ENCODE peak calls at places on chromosomes 3 and 15, in four cellular contexts. Y is H9, U is IMR-90, M is H1. H is an unnamed sample.

GRCh38 chr3:27907148-27907547 is 185.0 kb upstream of the EOMES start:
- DNase-seq in Y (no peak), U (no peak), M (no peak), H (no peak)

GRCh38 chr15:68389041-68389930 is 42.7 kb downstream of the ITGA11 start:
- DNase-seq in Y (peak; percentile 33), U (no peak), M (no peak), H (peak; percentile 40)

GRCh38 chr3:126527455-126528211 is 3.7 kb downstream of the CHST13 start:
- DNase-seq in Y (no peak), U (no peak), M (no peak), H (peak; percentile 37)

GRCh38 chr15:35126236-35126635 is 41.1 kb upstream of the NANOGP8 start:
- DNase-seq in Y (no peak), U (no peak), M (no peak), H (peak; percentile 39)

GRCh38 chr3:117054551-117054950 is 345.0 kb downstream of the TUSC7 start:
- DNase-seq in Y (no peak), U (no peak), M (no peak), H (no peak)

GRCh38 chr15:29045717-29046116 is 159.9 kb downstream of the APBA2 start:
- DNase-seq in Y (no peak), U (peak; percentile 73), M (no peak), H (no peak)

GRCh38 chr3:60250210-60250609 is 1001.0 kb downstream of the FHIT start:
- DNase-seq in Y (no peak), U (peak; percentile 3), M (no peak), H (no peak)

GRCh38 chr3:126852536-126852935 is 130.4 kb upstream of the PLXNA1 start:
- DNase-seq in Y (peak; percentile 60), U (no peak), M (no peak), H (peak; percentile 84)

GRCh38 chr3:183698318-183698731 is 728 bp downstream of the YEATS2 start:
- DNase-seq in Y (no peak), U (peak; percentile 35), M (no peak), H (peak; percentile 57)

GRCh38 chr15:42215854-42216829 is 8.0 kb upstream of the VPS39 start:
- DNase-seq in Y (no peak), U (no peak), M (no peak), H (peak; percentile 11)

GRCh38 chr3:151837057-151837456 is 23.1 kb downstream of the AADAC start:
- DNase-seq in Y (peak; percentile 40), U (peak; percentile 89), M (peak; percentile 34), H (peak; percentile 98)

GRCh38 chr3:182308328-182308727 is 485.0 kb upstream of the ATP11B start:
- DNase-seq in Y (no peak), U (no peak), M (no peak), H (no peak)

GRCh38 chr15:42687740-42688139 is 49.2 kb downstream of the CDAN1 start:
- DNase-seq in Y (no peak), U (no peak), M (no peak), H (no peak)

GRCh38 chr3:188059346-188059745 is 94.6 kb upstream of the LPP start:
- DNase-seq in Y (no peak), U (no peak), M (no peak), H (no peak)

GRCh38 chr3:194956697-194957396 is 271.2 kb downstream of the FAM43A start:
- DNase-seq in Y (no peak), U (no peak), M (no peak), H (no peak)

GRCh38 chr15:96270581-96271172 is 59.8 kb upstream of the NR2F2 start:
- DNase-seq in Y (no peak), U (peak; percentile 79), M (no peak), H (no peak)

DNA sequence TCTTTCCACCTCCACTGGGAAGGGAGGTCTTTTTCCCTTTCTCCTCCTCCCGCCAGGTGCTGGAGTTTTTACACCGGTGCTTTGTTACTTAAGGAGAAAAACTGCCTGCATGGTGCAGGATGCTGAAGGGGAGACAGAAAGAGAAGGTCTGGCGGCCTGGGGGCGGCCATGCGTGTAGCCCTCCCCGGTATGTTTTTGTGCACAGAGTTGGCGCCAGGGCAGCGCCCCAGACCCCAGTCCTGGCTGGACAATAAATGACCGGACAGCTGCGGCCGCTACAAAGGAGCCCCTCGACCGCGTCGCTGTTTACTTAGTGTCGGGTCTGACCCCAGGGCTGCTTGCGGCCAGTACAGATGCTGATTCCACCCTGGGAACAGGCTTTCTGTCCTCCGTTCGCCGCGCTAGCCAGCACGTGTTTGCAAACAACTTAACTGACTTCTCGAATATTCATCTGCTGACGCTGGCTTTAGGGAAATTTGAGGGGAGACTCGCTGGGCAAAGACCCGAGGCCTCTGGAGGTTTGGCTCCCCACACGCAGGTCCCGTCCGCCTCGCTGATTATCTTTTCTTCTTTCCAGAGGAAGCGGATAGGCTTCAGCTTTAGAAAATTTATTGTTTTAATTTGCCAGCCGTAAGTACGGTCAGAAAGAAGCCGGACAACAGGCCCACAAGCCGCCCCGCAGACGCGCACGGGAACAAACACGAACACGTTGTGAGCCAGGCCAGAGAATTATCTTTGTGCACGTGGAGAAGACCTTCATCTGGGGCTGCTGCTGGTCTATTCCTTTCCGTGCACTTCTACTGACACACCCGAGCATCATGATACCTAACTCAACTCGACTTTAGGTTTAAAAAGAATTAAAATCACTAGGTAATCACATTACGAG is 46.9 kb downstream of the ZIC4 start:
- DNase-seq in Y (peak; percentile 62), U (no peak), M (no peak), H (no peak)
- H4K5ac ChIP-seq in Y (no peak overlapping the region), U (no peak overlapping the region), M (no peak overlapping the region), H (no peak overlapping the region)

GRCh38 chr3:124787490-124788195 is 57.4 kb downstream of the UMPS start:
- DNase-seq in Y (no peak), U (peak; percentile 61), M (no peak), H (no peak)

GRCh38 chr3:124784686-124785382 is 54.6 kb downstream of the UMPS start:
- DNase-seq in Y (no peak), U (no peak), M (no peak), H (no peak)

GRCh38 chr3:124783696-124784095 is 53.4 kb downstream of the UMPS start:
- DNase-seq in Y (no peak), U (peak; percentile 61), M (no peak), H (no peak)

GRCh38 chr3:124786491-124787241 is 56.4 kb downstream of the UMPS start:
- DNase-seq in Y (no peak), U (peak; percentile 60), M (no peak), H (no peak)

GRCh38 chr3:124785966-124786365 is 55.7 kb downstream of the UMPS start:
- DNase-seq in Y (no peak), U (peak; percentile 28), M (no peak), H (no peak)
- H3K4me2 ChIP-seq in Y (no peak overlapping the region), U (no peak overlapping the region), M (no peak overlapping the region), H (no peak overlapping the region)

GRCh38 chr3:86991840-86992430 is 986 bp upstream of the VGLL3 start:
- DNase-seq in Y (no peak), U (peak; percentile 60), M (no peak), H (no peak)

GRCh38 chr3:86990734-86991481 is at the start of gene VGLL3:
- DNase-seq in Y (peak; percentile 92), U (peak; percentile 87), M (peak; percentile 82), H (peak; percentile 95)

GRCh38 chr3:86990171-86990733 is 697 bp downstream of the VGLL3 start:
- DNase-seq in Y (peak; percentile 73), U (peak; percentile 26), M (peak; percentile 13), H (peak; percentile 76)

GRCh38 chr3:86989611-86990010 is 1.3 kb downstream of the VGLL3 start:
- DNase-seq in Y (no peak), U (peak; percentile 38), M (no peak), H (no peak)

DNA sequence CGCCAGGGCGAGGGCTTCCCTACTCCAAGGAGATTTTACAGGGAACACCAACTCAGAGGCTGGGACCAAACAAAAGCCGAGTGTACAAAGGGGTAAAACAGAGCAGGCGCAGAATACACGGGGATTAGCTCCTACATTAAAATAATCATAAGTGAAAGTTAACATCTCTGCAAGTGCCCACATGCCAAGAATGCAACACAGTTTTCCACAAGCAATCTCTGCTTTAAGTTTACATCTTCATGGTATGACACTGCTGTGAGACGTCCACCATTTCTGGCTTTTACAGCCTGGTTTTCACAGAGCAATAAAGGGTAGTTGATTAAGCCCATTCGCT is 500 bp upstream of the VGLL3 start:
- DNase-seq in Y (no peak), U (no peak), M (no peak), H (no peak)
- H4K5ac ChIP-seq in Y (no peak overlapping the region), U (peak overlapping the region; percentile 72), M (no peak overlapping the region), H (no peak overlapping the region)

GRCh38 chr15:62465173-62465572 is 300.1 kb upstream of the C2CD4B start:
- DNase-seq in Y (no peak), U (no peak), M (no peak), H (peak; percentile 44)
- H3K4me2 ChIP-seq in Y (peak overlapping the region; percentile 38), U (peak overlapping the region; percentile 20), M (peak overlapping the region; percentile 46), H (no peak overlapping the region)

GRCh38 chr15:80152896-80153876 is at the start of gene FAH:
- DNase-seq in Y (peak; percentile 51), U (peak; percentile 53), M (no peak), H (peak; percentile 62)

GRCh38 chr15:80153900-80154299 is 1.1 kb downstream of the FAH start:
- DNase-seq in Y (no peak), U (peak; percentile 13), M (no peak), H (no peak)

GRCh38 chr15:80151148-80151547 is 1.7 kb upstream of the FAH start:
- DNase-seq in Y (no peak), U (no peak), M (no peak), H (no peak)

GRCh38 chr15:80152180-80152895 is 461 bp upstream of the FAH start:
- DNase-seq in Y (peak; percentile 99), U (peak; percentile 90), M (peak; percentile 85), H (peak; percentile 98)

GRCh38 chr15:80151576-80151975 is 1.2 kb upstream of the FAH start:
- DNase-seq in Y (no peak), U (no peak), M (no peak), H (no peak)
- H4K5ac ChIP-seq in Y (no peak overlapping the region), U (no peak overlapping the region), M (no peak overlapping the region), H (no peak overlapping the region)

DNA sequence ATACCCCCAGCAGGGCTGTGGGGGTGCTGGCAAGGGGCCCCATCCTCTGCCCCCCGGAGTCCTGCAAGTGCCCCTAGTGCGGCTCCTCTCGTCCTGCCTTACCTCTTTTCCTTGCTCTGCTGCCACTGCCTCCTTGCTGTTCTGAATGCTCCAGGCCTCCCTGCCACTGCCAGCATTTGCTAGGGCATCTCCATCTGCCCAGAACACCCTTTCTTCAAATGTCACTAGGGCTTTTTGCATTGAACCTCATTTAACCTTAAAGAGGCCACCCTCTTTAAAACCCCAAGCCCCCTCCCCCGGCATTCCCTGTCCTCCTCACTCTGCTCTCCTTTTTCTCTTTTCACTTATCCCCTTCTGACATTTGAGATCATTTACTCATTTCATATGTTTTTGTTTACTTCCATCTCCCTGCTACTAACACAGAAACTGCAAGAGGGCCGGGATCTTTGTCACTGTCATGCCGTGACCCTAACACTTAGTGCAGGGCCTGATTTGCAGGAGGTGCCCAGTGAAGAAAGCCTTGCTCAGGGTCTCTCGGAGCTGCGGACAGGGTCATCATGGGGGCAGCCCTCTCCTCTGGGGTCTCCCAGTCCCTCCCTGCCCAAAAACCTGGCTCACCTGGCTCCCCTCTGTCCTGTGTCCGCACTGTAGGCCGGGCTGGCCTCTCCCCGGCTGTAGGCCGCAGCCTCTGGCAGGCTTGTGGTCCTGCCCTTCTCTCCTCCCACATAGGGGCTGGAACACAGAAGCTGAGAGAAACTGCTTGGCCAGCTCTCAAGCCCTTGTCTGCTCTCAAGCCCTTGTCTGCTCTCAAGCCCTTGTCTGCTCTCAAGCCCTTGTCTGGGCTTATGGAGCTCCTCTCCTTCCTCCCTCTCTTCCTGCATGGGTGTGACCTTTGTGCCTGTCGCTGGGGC is at the start of gene ACOX2:
- DNase-seq in Y (no peak), U (peak; percentile 70), M (no peak), H (no peak)
- H3K4me2 ChIP-seq in Y (no peak within 1 kb of the TSS), U (peak within 1 kb of the TSS; percentile 77), M (no peak within 1 kb of the TSS), H (no peak within 1 kb of the TSS)